ENCODE peak calls at places on chromosomes 16 and 17, in four cellular contexts. J is IMR-90, M is transverse colon, Z is uterus. X is an unnamed sample.

GRCh38 chr16:75011634-75012307 is 12.9 kb downstream of the ZNRF1 start:
- DNase-seq in J (peak), M (no peak), Z (peak), X (no peak)

GRCh38 chr16:6105115-6105514 is 1007.5 kb upstream of the EEF2KMT start:
- DNase-seq in M (no peak), J (no peak), Z (no peak), X (no peak)

GRCh38 chr17:56699186-56699895 is 105.8 kb downstream of the NOG start:
- DNase-seq in Z (no peak), J (peak), M (peak), X (no peak)

GRCh38 chr16:12228607-12229499 is 252.3 kb downstream of the SNX29 start:
- DNase-seq in M (peak), Z (peak), J (peak), X (peak)

GRCh38 chr17:14245002-14245401 is 8.3 kb upstream of the CDRT15 start:
- DNase-seq in M (no peak), Z (no peak), J (no peak), X (no peak)

GRCh38 chr16:28140788-28141618 is 70.8 kb downstream of the XPO6 start:
- DNase-seq in M (peak), Z (no peak), J (no peak), X (no peak)

GRCh38 chr17:57311281-57312216 is 55.2 kb downstream of the MSI2 start:
- DNase-seq in J (no peak), M (peak), Z (no peak), X (no peak)

GRCh38 chr17:64091116-64091515 is 38.8 kb downstream of the ERN1 start:
- DNase-seq in M (no peak), Z (no peak), J (peak), X (no peak)

GRCh38 chr16:12255919-12256665 is 279.6 kb downstream of the SNX29 start:
- DNase-seq in Z (no peak), J (no peak), M (no peak), X (no peak)

GRCh38 chr16:15572329-15573001 is 70.5 kb downstream of the MARF1 start:
- DNase-seq in M (no peak), J (peak), Z (no peak), X (no peak)

GRCh38 chr17:15257316-15257925 is 7.7 kb downstream of the PMP22 start:
- DNase-seq in J (peak), M (peak), Z (peak), X (peak)

GRCh38 chr16:28064706-28065249 is 1.3 kb upstream of the GSG1L start:
- DNase-seq in J (no peak), Z (no peak), M (no peak), X (no peak)

GRCh38 chr17:64992325-64992802 is 64.2 kb downstream of the GNA13 start:
- DNase-seq in M (no peak), Z (no peak), J (peak), X (no peak)

GRCh38 chr17:7260601-7261376 is 1.5 kb downstream of the CLDN7 start:
- DNase-seq in M (peak), Z (no peak), J (no peak), X (no peak)

GRCh38 chr16:10578474-10579316 is 1.7 kb downstream of the EMP2 start:
- DNase-seq in M (peak), Z (peak), J (no peak), X (no peak)
- H3K27ac ChIP-seq in M (peak), Z (peak), J (no peak), X (no peak)

GRCh38 chr17:17839792-17840707 is 3.3 kb upstream of the SREBF1 start:
- DNase-seq in J (peak), M (peak), Z (peak), X (peak)
- H3K4me3 ChIP-seq in J (peak), M (peak), Z (peak), X (peak)

DNA sequence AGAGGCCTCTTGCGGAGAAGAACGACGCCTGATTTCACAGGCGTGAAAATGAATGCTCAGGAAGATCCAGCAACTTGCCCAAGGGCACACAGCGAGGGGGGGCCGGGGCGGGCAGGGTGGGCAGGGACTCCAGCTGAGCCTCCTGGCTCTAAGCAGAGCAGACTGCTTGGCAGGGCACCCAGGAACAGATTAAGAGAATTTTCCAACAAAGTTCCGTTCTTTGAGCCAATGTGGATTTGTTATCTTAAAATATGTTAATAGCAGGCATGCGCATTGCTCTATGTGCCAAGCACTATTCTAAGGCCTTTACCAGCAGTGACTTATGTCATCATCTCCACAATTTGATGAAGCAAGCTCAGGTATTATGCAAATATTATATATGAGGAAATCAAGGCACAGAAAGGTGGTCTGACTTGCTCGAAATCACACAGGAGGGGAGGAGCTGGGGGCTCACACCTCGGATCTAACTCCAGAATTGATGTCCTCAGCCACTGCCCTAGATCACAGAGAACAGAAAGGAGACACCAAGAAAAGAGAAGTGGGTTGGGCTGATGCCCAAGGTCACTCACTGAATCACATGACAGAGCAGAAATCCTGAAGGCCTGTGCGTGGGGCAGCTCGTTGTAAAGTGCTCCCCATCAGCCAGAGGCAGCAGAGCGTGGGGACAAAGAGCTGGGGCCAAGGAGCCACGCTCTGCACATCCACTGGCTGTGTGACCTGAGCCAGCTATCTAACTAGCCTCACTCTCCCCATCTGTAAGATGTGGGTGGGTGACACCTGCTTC is 23.2 kb upstream of the MEAK7 start:
- DNase-seq in J (no peak), Z (no peak), M (no peak), X (no peak)
- H3K27ac ChIP-seq in J (no peak), Z (peak), M (peak), X (peak)

DNA sequence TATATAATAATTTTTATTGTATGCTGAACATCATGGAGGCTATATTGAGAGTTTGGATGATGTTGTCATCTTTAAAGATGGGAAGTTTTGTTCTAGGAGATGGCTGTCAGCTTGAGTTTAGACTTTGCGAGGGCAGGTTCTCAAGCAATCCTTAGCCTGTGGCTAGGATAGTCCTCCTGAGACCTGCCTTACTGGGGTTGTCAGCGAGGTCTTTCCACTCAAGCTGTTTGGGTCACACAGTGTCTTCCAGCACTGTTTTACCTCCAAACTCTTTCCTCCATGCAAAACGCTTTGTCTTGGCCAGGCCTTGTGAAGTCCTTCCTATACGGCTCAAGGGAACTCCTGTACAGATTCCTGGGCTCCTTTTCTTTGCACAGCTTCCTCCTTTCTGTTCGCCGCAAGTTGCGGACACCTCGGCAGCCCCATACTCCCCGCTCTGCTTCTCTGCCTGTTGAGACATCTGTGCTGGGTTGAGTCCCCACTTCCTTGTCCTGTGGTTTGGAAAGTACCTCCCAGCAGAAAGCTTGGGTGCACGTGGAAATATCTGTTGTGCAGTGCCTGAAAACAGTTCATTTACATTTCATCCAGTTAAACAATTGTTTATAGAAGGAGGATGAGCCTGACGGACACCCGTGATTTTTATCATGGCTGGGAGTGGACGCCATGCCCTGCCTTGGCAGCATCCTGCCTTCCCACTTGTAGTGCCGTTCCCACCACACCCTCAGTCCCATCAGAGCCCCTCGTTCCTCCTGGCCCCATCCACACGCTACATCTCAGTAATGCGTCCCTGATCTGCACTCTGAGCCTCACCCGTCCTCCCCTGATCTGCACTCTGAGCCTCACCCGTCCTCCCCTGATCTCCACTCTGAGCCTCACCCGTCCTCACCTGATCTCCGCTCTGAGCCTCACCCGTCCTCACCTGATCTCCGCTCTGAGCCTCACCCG is 55.0 kb upstream of the CBFA2T3 start:
- DNase-seq in M (peak), Z (no peak), J (no peak), X (peak)
- H3K4me3 ChIP-seq in M (no peak), Z (no peak), J (no peak), X (no peak)

DNA sequence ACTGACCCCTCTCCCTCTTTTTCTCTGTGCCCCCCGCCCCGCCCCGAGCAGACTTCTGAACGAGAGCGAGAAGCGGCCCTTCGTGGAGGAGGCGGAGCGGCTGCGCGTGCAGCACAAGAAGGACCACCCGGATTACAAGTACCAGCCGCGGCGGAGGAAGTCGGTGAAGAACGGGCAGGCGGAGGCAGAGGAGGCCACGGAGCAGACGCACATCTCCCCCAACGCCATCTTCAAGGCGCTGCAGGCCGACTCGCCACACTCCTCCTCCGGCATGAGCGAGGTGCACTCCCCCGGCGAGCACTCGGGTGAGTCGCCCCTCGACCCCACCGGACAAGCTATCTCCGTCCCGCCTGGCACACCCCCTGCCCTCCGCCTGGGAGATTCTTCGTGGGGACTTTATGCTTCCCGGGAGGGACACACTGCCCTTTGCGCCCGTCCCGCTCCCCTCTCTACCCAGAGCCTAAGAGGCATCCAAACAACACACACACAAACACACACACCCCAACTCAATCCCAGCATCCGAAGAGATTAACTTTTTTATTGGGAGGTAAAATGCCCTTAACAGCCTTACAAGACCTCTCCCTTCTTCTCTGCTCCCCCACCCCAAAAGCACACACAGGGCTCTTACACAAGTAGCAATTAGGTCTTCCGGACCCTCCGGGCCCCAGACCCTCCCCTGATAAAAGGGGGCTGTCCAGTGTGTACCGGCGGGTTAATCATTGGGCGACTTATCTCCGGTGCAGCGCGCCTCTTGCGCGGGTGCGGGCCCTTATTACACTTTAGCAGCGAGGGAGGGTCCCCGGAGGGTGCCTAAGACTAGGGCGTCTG is 2.1 kb downstream of the SOX9 start:
- DNase-seq in Z (no peak), M (peak), J (peak), X (peak)
- H3K27ac ChIP-seq in Z (no peak), M (peak), J (peak), X (peak)

X was measured in dorsolateral prefrontal cortex.